ENCODE peak calls at places on chromosome 3, in seven cellular contexts. O is type B pancreatic cell; T is ureter; G is GM19239; W is coronary artery; M is activated T-helper 9 cell treated with anti-CD3 and anti-CD28 coated beads, Interleukin-2, amount 50 U/mL, for 16 hours; R is MCF 10A. E is an unnamed sample.

GRCh38 chr3:39757312-39757711 is 52.1 kb upstream of the MYRIP start:
- DNase-seq in W (no peak), M (no peak), R (no peak), O (no peak), G (no peak), T (no peak), E (no peak)

GRCh38 chr3:56753206-56753605 is 48.5 kb downstream of the ARHGEF3 start:
- DNase-seq in G (no peak), W (no peak), R (peak; percentile 63), T (no peak), O (no peak), M (no peak), E (peak; percentile 51)

GRCh38 chr3:180102134-180102533 is 65.4 kb upstream of the PEX5L start:
- DNase-seq in T (no peak), G (no peak), O (no peak), R (no peak), W (no peak), M (no peak), E (no peak)

GRCh38 chr3:42814914-42815507 is 5.8 kb downstream of the ACKR2 start:
- DNase-seq in G (no peak), W (no peak), M (no peak), T (no peak), O (no peak), R (no peak), E (no peak)

GRCh38 chr3:18439281-18439680 is 14.1 kb upstream of the SATB1 start:
- DNase-seq in T (no peak), M (no peak), W (no peak), O (no peak), R (no peak), G (no peak), E (no peak)

GRCh38 chr3:171712168-171712938 is 97.9 kb downstream of the PLD1 start:
- DNase-seq in G (no peak), W (no peak), O (no peak), T (no peak), M (no peak), R (no peak), E (no peak)

GRCh38 chr3:159229161-159229560 is 427.3 kb downstream of the MFSD1 start:
- DNase-seq in T (no peak), W (no peak), G (no peak), M (no peak), O (no peak), R (no peak), E (no peak)

GRCh38 chr3:69103123-69103522 is 18.4 kb downstream of the ARL6IP5 start:
- DNase-seq in M (no peak), O (no peak), R (no peak), W (no peak), T (no peak), G (no peak), E (no peak)

GRCh38 chr3:22928716-22929115 is 274.4 kb upstream of the UBE2E2 start:
- DNase-seq in O (no peak), W (no peak), T (no peak), G (no peak), M (no peak), R (no peak), E (no peak)

GRCh38 chr3:179428876-179429548 is 22.3 kb downstream of the GNB4 start:
- DNase-seq in T (no peak), G (no peak), W (no peak), R (no peak), M (no peak), O (no peak), E (no peak)

GRCh38 chr3:12553921-12554391 is 2.9 kb upstream of the MKRN2 start:
- DNase-seq in G (no peak), O (no peak), T (no peak), W (no peak), R (no peak), M (no peak), E (no peak)

GRCh38 chr3:52774901-52775864 is 2.2 kb upstream of the ITIH1 start:
- DNase-seq in G (no peak), M (no peak), W (no peak), O (peak; percentile 44), R (no peak), T (peak; percentile 43), E (no peak)

GRCh38 chr3:172562881-172563835 is 39.9 kb upstream of the TNFSF10 start:
- DNase-seq in M (no peak), O (no peak), G (no peak), T (no peak), R (peak; percentile 97), W (no peak), E (no peak)

GRCh38 chr3:96083610-96084009 is 730.8 kb upstream of the EPHA6 start:
- DNase-seq in T (no peak), O (no peak), M (no peak), G (no peak), W (no peak), R (no peak), E (no peak)

GRCh38 chr3:128335621-128336296 is 130.9 kb downstream of the DNAJB8 start:
- DNase-seq in M (no peak), W (no peak), G (no peak), O (no peak), R (no peak), T (no peak), E (no peak)

GRCh38 chr3:192778508-192778907 is 51.2 kb upstream of the FGF12 start:
- DNase-seq in W (no peak), R (no peak), M (no peak), T (no peak), G (no peak), O (no peak), E (no peak)

GRCh38 chr3:49536875-49537533 is 17.3 kb upstream of the BSN start:
- DNase-seq in M (no peak), T (no peak), O (no peak), G (no peak), R (peak; percentile 8), W (no peak), E (no peak)

GRCh38 chr3:19967812-19968211 is 20.9 kb downstream of the RAB5A start:
- DNase-seq in T (no peak), W (no peak), G (no peak), R (no peak), O (no peak), M (no peak), E (no peak)

GRCh38 chr3:139327231-139327630 is 16.6 kb upstream of the MRPS22 start:
- DNase-seq in R (no peak), W (peak; percentile 33), T (no peak), O (no peak), G (no peak), M (no peak), E (no peak)

GRCh38 chr3:178291555-178291954 is 244.7 kb upstream of the KCNMB2 start:
- DNase-seq in M (no peak), O (no peak), G (no peak), T (no peak), R (no peak), W (no peak), E (no peak)

GRCh38 chr3:133962879-133963278 is 66.8 kb downstream of the SLCO2A1 start:
- DNase-seq in T (no peak), M (no peak), O (no peak), R (peak; percentile 50), W (no peak), G (no peak), E (no peak)

GRCh38 chr3:78726545-78726944 is 1041.3 kb downstream of the ROBO1 start:
- DNase-seq in G (no peak), O (no peak), T (no peak), W (no peak), R (no peak), M (no peak), E (no peak)

GRCh38 chr3:172143739-172144497 is 104.5 kb downstream of the FNDC3B start:
- DNase-seq in M (no peak), W (no peak), T (no peak), G (no peak), O (no peak), R (no peak), E (no peak)

GRCh38 chr3:193780810-193781472 is 187.9 kb downstream of the OPA1 start:
- DNase-seq in R (peak; percentile 93), W (no peak), G (peak; percentile 28), O (peak; percentile 76), T (peak; percentile 72), M (no peak), E (peak; percentile 67)

GRCh38 chr3:183438749-183439148 is 10.3 kb upstream of the MCF2L2 start:
- DNase-seq in T (no peak), M (no peak), G (no peak), O (no peak), R (no peak), W (no peak), E (no peak)

GRCh38 chr3:42569743-42570142 is 12.0 kb downstream of the SEC22C start:
- DNase-seq in W (no peak), G (no peak), O (no peak), M (no peak), T (no peak), R (no peak), E (no peak)

GRCh38 chr3:52121459-52121795 is 32.8 kb downstream of the POC1A start:
- DNase-seq in M (no peak), G (peak; percentile 43), T (no peak), R (no peak), W (no peak), O (no peak), E (peak; percentile 58)

GRCh38 chr3:186361612-186362408 is at the start of gene DGKG:
- DNase-seq in R (no peak), W (peak; percentile 81), G (peak; percentile 38), T (peak; percentile 53), O (no peak), M (no peak), E (peak; percentile 73)

GRCh38 chr3:46717447-46718231 is at the start of gene PRSS50:
- DNase-seq in R (no peak), W (peak; percentile 69), O (peak; percentile 72), G (no peak), T (peak; percentile 37), M (no peak), E (peak; percentile 18)

GRCh38 chr3:169868369-169868768 is 1.4 kb downstream of the LRRC31 start:
- DNase-seq in W (no peak), T (no peak), G (no peak), O (no peak), R (no peak), M (no peak), E (no peak)

GRCh38 chr3:68057637-68058320 is 403.4 kb upstream of the SUCLG2 start:
- DNase-seq in R (no peak), O (no peak), T (no peak), G (no peak), W (no peak), M (peak; percentile 28), E (no peak)

GRCh38 chr3:15420871-15421270 is 6.5 kb downstream of the METTL6 start:
- DNase-seq in M (no peak), W (no peak), T (no peak), O (no peak), G (no peak), R (no peak), E (no peak)

GRCh38 chr3:31378226-31378625 is 154.5 kb upstream of the STT3B start:
- DNase-seq in W (no peak), O (no peak), R (no peak), T (no peak), G (no peak), M (no peak), E (no peak)

GRCh38 chr3:72058493-72059081 is 273.6 kb upstream of the PROK2 start:
- DNase-seq in R (no peak), W (no peak), T (no peak), G (no peak), M (no peak), O (no peak), E (no peak)

GRCh38 chr3:129625071-129625874 is 18.8 kb upstream of the PLXND1 start:
- DNase-seq in G (no peak), T (peak; percentile 47), O (no peak), W (peak; percentile 78), R (peak; percentile 12), M (no peak), E (no peak)

GRCh38 chr3:52437326-52438103 is 7.4 kb downstream of the SEMA3G start:
- DNase-seq in W (no peak), G (no peak), T (no peak), R (peak; percentile 72), M (no peak), O (no peak), E (no peak)